ENCODE peak calls at places on chromosome 17, in nine cellular contexts. One of them, this sample, is unnamed.

GRCh38 chr17:67093348-67093747 is 49.0 kb downstream of the CACNG1 start:
- DNase-seq in colonic mucosa: no peak
- DNase-seq in fibroblast of lung: no peak
- DNase-seq in type B pancreatic cell: no peak
- DNase-seq in neural crest cell: no peak
- DNase-seq in Peyer's patch: no peak
- DNase-seq in K562: no peak
- DNase-seq in AG04449: no peak
- DNase-seq in kidney epithelial cell: no peak
- DNase-seq in this sample: no peak

GRCh38 chr17:34125921-34126320 is 129.2 kb upstream of the CCL2 start:
- DNase-seq in K562: no peak
- DNase-seq in AG04449: no peak
- DNase-seq in kidney epithelial cell: no peak
- DNase-seq in fibroblast of lung: no peak
- DNase-seq in colonic mucosa: no peak
- DNase-seq in type B pancreatic cell: no peak
- DNase-seq in Peyer's patch: no peak
- DNase-seq in neural crest cell: no peak
- DNase-seq in this sample: no peak

GRCh38 chr17:7404737-7405412 is 978 bp upstream of the TMEM256 start:
- DNase-seq in kidney epithelial cell: no peak
- DNase-seq in Peyer's patch: peak
- DNase-seq in AG04449: no peak
- DNase-seq in neural crest cell: peak
- DNase-seq in K562: no peak
- DNase-seq in type B pancreatic cell: no peak
- DNase-seq in colonic mucosa: peak
- DNase-seq in fibroblast of lung: no peak
- DNase-seq in this sample: no peak

GRCh38 chr17:67260051-67260987 is 15.3 kb upstream of the HELZ start:
- DNase-seq in colonic mucosa: peak
- DNase-seq in Peyer's patch: no peak
- DNase-seq in K562: no peak
- DNase-seq in fibroblast of lung: peak
- DNase-seq in neural crest cell: no peak
- DNase-seq in kidney epithelial cell: no peak
- DNase-seq in type B pancreatic cell: no peak
- DNase-seq in AG04449: peak
- DNase-seq in this sample: no peak

GRCh38 chr17:7763919-7764318 is 46.4 kb downstream of the DNAH2 start:
- DNase-seq in kidney epithelial cell: no peak
- DNase-seq in AG04449: no peak
- DNase-seq in fibroblast of lung: no peak
- DNase-seq in K562: no peak
- DNase-seq in type B pancreatic cell: no peak
- DNase-seq in colonic mucosa: no peak
- DNase-seq in neural crest cell: no peak
- DNase-seq in Peyer's patch: no peak
- DNase-seq in this sample: no peak

GRCh38 chr17:64326420-64327054 is 63.5 kb upstream of the TEX2 start:
- DNase-seq in Peyer's patch: no peak
- DNase-seq in neural crest cell: no peak
- DNase-seq in AG04449: no peak
- DNase-seq in type B pancreatic cell: no peak
- DNase-seq in K562: no peak
- DNase-seq in kidney epithelial cell: peak
- DNase-seq in fibroblast of lung: peak
- DNase-seq in colonic mucosa: no peak
- DNase-seq in this sample: no peak

GRCh38 chr17:58960068-58960467 is 146.6 kb downstream of the TRIM37 start:
- DNase-seq in Peyer's patch: no peak
- DNase-seq in colonic mucosa: peak
- DNase-seq in neural crest cell: no peak
- DNase-seq in fibroblast of lung: peak
- DNase-seq in type B pancreatic cell: no peak
- DNase-seq in K562: peak
- DNase-seq in AG04449: peak
- DNase-seq in kidney epithelial cell: peak
- DNase-seq in this sample: no peak

GRCh38 chr17:34121311-34121710 is 133.8 kb upstream of the CCL2 start:
- DNase-seq in Peyer's patch: no peak
- DNase-seq in colonic mucosa: no peak
- DNase-seq in fibroblast of lung: no peak
- DNase-seq in AG04449: no peak
- DNase-seq in neural crest cell: no peak
- DNase-seq in type B pancreatic cell: no peak
- DNase-seq in kidney epithelial cell: no peak
- DNase-seq in K562: no peak
- DNase-seq in this sample: no peak

GRCh38 chr17:1422907-1423306 is 22.9 kb upstream of the YWHAE start:
- DNase-seq in colonic mucosa: no peak
- DNase-seq in neural crest cell: no peak
- DNase-seq in type B pancreatic cell: no peak
- DNase-seq in Peyer's patch: no peak
- DNase-seq in K562: no peak
- DNase-seq in kidney epithelial cell: peak
- DNase-seq in AG04449: peak
- DNase-seq in fibroblast of lung: peak
- DNase-seq in this sample: no peak

GRCh38 chr17:77208217-77208808 is 67.5 kb downstream of the SEC14L1 start:
- DNase-seq in AG04449: no peak
- DNase-seq in K562: no peak
- DNase-seq in kidney epithelial cell: no peak
- DNase-seq in colonic mucosa: no peak
- DNase-seq in neural crest cell: no peak
- DNase-seq in fibroblast of lung: peak
- DNase-seq in Peyer's patch: no peak
- DNase-seq in type B pancreatic cell: no peak
- DNase-seq in this sample: no peak

GRCh38 chr17:44807093-44807816 is 22.8 kb downstream of the GJC1 start:
- DNase-seq in kidney epithelial cell: no peak
- DNase-seq in AG04449: no peak
- DNase-seq in K562: no peak
- DNase-seq in type B pancreatic cell: no peak
- DNase-seq in fibroblast of lung: no peak
- DNase-seq in neural crest cell: no peak
- DNase-seq in colonic mucosa: no peak
- DNase-seq in Peyer's patch: no peak
- DNase-seq in this sample: no peak

GRCh38 chr17:66451188-66452149 is 149.1 kb downstream of the PRKCA start:
- DNase-seq in fibroblast of lung: no peak
- DNase-seq in kidney epithelial cell: no peak
- DNase-seq in K562: peak
- DNase-seq in type B pancreatic cell: no peak
- DNase-seq in neural crest cell: peak
- DNase-seq in colonic mucosa: peak
- DNase-seq in Peyer's patch: peak
- DNase-seq in AG04449: no peak
- DNase-seq in this sample: no peak

GRCh38 chr17:27343972-27344607 is 50.2 kb downstream of the WSB1 start:
- DNase-seq in fibroblast of lung: no peak
- DNase-seq in K562: no peak
- DNase-seq in neural crest cell: no peak
- DNase-seq in colonic mucosa: no peak
- DNase-seq in type B pancreatic cell: no peak
- DNase-seq in Peyer's patch: no peak
- DNase-seq in AG04449: no peak
- DNase-seq in kidney epithelial cell: no peak
- DNase-seq in this sample: no peak

GRCh38 chr17:8961861-8962260 is 3.6 kb downstream of the PIK3R5 start:
- DNase-seq in fibroblast of lung: no peak
- DNase-seq in K562: no peak
- DNase-seq in type B pancreatic cell: no peak
- DNase-seq in colonic mucosa: no peak
- DNase-seq in AG04449: no peak
- DNase-seq in Peyer's patch: no peak
- DNase-seq in neural crest cell: no peak
- DNase-seq in kidney epithelial cell: no peak
- DNase-seq in this sample: no peak

DNA sequence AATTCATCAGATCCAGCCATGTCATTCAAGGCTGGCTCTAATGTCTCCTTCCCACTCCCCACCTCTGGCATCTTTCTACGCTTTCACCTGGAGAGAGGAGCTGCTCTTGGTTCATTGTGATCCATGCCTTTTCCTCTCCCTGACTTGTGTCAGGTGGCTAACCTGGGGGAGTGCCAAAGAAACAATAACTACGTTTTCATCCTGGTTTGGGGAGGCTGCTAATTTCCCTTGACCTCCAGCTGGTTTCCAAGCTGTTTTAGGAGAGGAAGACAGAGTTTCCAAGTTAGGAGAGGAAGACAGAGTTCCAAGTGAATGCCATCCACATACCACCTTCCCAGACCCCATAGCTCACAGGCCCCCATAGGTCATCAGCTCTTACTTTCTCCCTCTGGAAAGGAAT is 40.0 kb upstream of the HLF start:
- DNase-seq in kidney epithelial cell: no peak
- DNase-seq in colonic mucosa: no peak
- DNase-seq in AG04449: no peak
- DNase-seq in type B pancreatic cell: no peak
- DNase-seq in K562: no peak
- DNase-seq in neural crest cell: no peak
- DNase-seq in Peyer's patch: no peak
- DNase-seq in fibroblast of lung: no peak
- DNase-seq in this sample: no peak
- TF ChIP-seq CTCF in kidney epithelial cell: no peak
- TF ChIP-seq CTCF in colonic mucosa: no peak
- TF ChIP-seq CTCF in AG04449: no peak
- TF ChIP-seq CTCF in type B pancreatic cell: no peak
- TF ChIP-seq CTCF in K562: no peak
- TF ChIP-seq CTCF in neural crest cell: no peak
- TF ChIP-seq CTCF in Peyer's patch: no peak
- TF ChIP-seq CTCF in fibroblast of lung: no peak
- TF ChIP-seq CTCF in this sample: no peak

GRCh38 chr17:4594406-4595349 is 10.3 kb downstream of the SMTNL2 start:
- DNase-seq in type B pancreatic cell: no peak
- DNase-seq in K562: peak
- DNase-seq in fibroblast of lung: no peak
- DNase-seq in colonic mucosa: peak
- DNase-seq in AG04449: no peak
- DNase-seq in kidney epithelial cell: no peak
- DNase-seq in Peyer's patch: peak
- DNase-seq in neural crest cell: peak
- DNase-seq in this sample: peak
- TF ChIP-seq CTCF in type B pancreatic cell: peak
- TF ChIP-seq CTCF in K562: peak
- TF ChIP-seq CTCF in fibroblast of lung: no peak
- TF ChIP-seq CTCF in colonic mucosa: peak
- TF ChIP-seq CTCF in AG04449: peak
- TF ChIP-seq CTCF in kidney epithelial cell: peak
- TF ChIP-seq CTCF in Peyer's patch: peak
- TF ChIP-seq CTCF in neural crest cell: peak
- TF ChIP-seq CTCF in this sample: peak

GRCh38 chr17:32610943-32611342 is 124.2 kb downstream of the CDK5R1 start:
- DNase-seq in type B pancreatic cell: no peak
- DNase-seq in AG04449: no peak
- DNase-seq in Peyer's patch: no peak
- DNase-seq in kidney epithelial cell: no peak
- DNase-seq in colonic mucosa: no peak
- DNase-seq in fibroblast of lung: no peak
- DNase-seq in neural crest cell: no peak
- DNase-seq in K562: no peak
- DNase-seq in this sample: no peak

GRCh38 chr17:32608267-32608666 is 121.5 kb downstream of the CDK5R1 start:
- DNase-seq in K562: no peak
- DNase-seq in AG04449: no peak
- DNase-seq in colonic mucosa: no peak
- DNase-seq in kidney epithelial cell: no peak
- DNase-seq in fibroblast of lung: no peak
- DNase-seq in type B pancreatic cell: no peak
- DNase-seq in neural crest cell: no peak
- DNase-seq in Peyer's patch: no peak
- DNase-seq in this sample: no peak

GRCh38 chr17:32604966-32605365 is 118.2 kb downstream of the CDK5R1 start:
- DNase-seq in neural crest cell: no peak
- DNase-seq in AG04449: no peak
- DNase-seq in colonic mucosa: no peak
- DNase-seq in fibroblast of lung: no peak
- DNase-seq in Peyer's patch: no peak
- DNase-seq in type B pancreatic cell: no peak
- DNase-seq in kidney epithelial cell: no peak
- DNase-seq in K562: no peak
- DNase-seq in this sample: no peak

GRCh38 chr17:32610027-32610650 is 123.3 kb downstream of the CDK5R1 start:
- DNase-seq in fibroblast of lung: no peak
- DNase-seq in kidney epithelial cell: no peak
- DNase-seq in K562: no peak
- DNase-seq in Peyer's patch: no peak
- DNase-seq in neural crest cell: no peak
- DNase-seq in type B pancreatic cell: no peak
- DNase-seq in AG04449: no peak
- DNase-seq in colonic mucosa: no peak
- DNase-seq in this sample: no peak

GRCh38 chr17:32609085-32609484 is 122.3 kb downstream of the CDK5R1 start:
- DNase-seq in colonic mucosa: peak
- DNase-seq in AG04449: no peak
- DNase-seq in kidney epithelial cell: peak
- DNase-seq in K562: no peak
- DNase-seq in type B pancreatic cell: no peak
- DNase-seq in fibroblast of lung: peak
- DNase-seq in Peyer's patch: no peak
- DNase-seq in neural crest cell: no peak
- DNase-seq in this sample: no peak
- TF ChIP-seq CTCF in colonic mucosa: no peak
- TF ChIP-seq CTCF in AG04449: peak
- TF ChIP-seq CTCF in kidney epithelial cell: peak
- TF ChIP-seq CTCF in K562: peak
- TF ChIP-seq CTCF in type B pancreatic cell: peak
- TF ChIP-seq CTCF in fibroblast of lung: no peak
- TF ChIP-seq CTCF in Peyer's patch: peak
- TF ChIP-seq CTCF in neural crest cell: no peak
- TF ChIP-seq CTCF in this sample: no peak

DNA sequence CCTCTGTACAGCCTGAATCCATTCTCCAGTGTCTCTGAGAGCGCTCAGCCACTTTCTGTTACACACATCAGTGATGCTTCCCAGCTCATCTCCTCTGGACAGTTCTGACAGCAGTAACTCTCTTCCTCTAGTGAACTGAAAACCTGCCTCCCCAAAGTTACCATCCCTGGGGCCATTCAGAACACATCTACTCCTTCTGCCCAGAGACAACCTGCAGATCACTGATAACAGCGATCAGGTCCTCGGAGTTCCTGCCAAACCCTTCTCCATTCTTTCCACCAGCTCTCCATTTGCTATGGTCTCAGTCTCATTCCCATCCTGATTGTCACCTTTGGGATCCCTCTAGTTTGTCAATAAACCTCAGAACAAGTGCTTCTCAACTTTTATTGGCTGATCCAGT is 7.3 kb downstream of the ZZEF1 start:
- DNase-seq in type B pancreatic cell: no peak
- DNase-seq in kidney epithelial cell: no peak
- DNase-seq in colonic mucosa: no peak
- DNase-seq in neural crest cell: no peak
- DNase-seq in fibroblast of lung: no peak
- DNase-seq in AG04449: no peak
- DNase-seq in K562: peak
- DNase-seq in Peyer's patch: no peak
- DNase-seq in this sample: no peak
- TF ChIP-seq CTCF in type B pancreatic cell: no peak
- TF ChIP-seq CTCF in kidney epithelial cell: no peak
- TF ChIP-seq CTCF in colonic mucosa: no peak
- TF ChIP-seq CTCF in neural crest cell: no peak
- TF ChIP-seq CTCF in fibroblast of lung: no peak
- TF ChIP-seq CTCF in AG04449: no peak
- TF ChIP-seq CTCF in K562: no peak
- TF ChIP-seq CTCF in Peyer's patch: no peak
- TF ChIP-seq CTCF in this sample: no peak

This sample was measured in progenitor cell of endocrine pancreas.